ENCODE peak calls at places on chromosome 3, in five cellular contexts. One of them, this sample, is unnamed. For H3K36me3, the result is how much of the 10 kb centered on the place peaks cover.

GRCh38 chr3:107201146-107201545 is 176.1 kb upstream of the CCDC54 start:
- DNase-seq in GM12878: no peak
- DNase-seq in HepG2: no peak
- DNase-seq in K562: no peak
- DNase-seq in H1: no peak
- DNase-seq in this sample: no peak

GRCh38 chr3:69855436-69856162 is 116.3 kb downstream of the MITF start:
- DNase-seq in GM12878: no peak
- DNase-seq in HepG2: no peak
- DNase-seq in K562: no peak
- DNase-seq in H1: no peak
- DNase-seq in this sample: peak

GRCh38 chr3:160006282-160007163 is 17.9 kb downstream of the IL12A start:
- DNase-seq in GM12878: no peak
- DNase-seq in HepG2: peak
- DNase-seq in K562: no peak
- DNase-seq in H1: no peak
- DNase-seq in this sample: peak

GRCh38 chr3:87333393-87333892 is 57.1 kb upstream of the POU1F1 start:
- DNase-seq in GM12878: no peak
- DNase-seq in HepG2: peak
- DNase-seq in K562: no peak
- DNase-seq in H1: no peak
- DNase-seq in this sample: no peak

GRCh38 chr3:30221622-30222021 is 384.8 kb upstream of the TGFBR2 start:
- DNase-seq in GM12878: no peak
- DNase-seq in HepG2: no peak
- DNase-seq in K562: no peak
- DNase-seq in H1: no peak
- DNase-seq in this sample: no peak

GRCh38 chr3:159766563-159767185 is 222.0 kb upstream of the IL12A start:
- DNase-seq in GM12878: no peak
- DNase-seq in HepG2: no peak
- DNase-seq in K562: peak
- DNase-seq in H1: no peak
- DNase-seq in this sample: peak

GRCh38 chr3:125123906-125124305 is 68.1 kb upstream of the HEG1 start:
- DNase-seq in GM12878: no peak
- DNase-seq in HepG2: no peak
- DNase-seq in K562: no peak
- DNase-seq in H1: no peak
- DNase-seq in this sample: peak

GRCh38 chr3:52831500-52832301 is 1.2 kb upstream of the ITIH4 start:
- DNase-seq in GM12878: no peak
- DNase-seq in HepG2: peak
- DNase-seq in K562: peak
- DNase-seq in H1: no peak
- DNase-seq in this sample: peak

DNA sequence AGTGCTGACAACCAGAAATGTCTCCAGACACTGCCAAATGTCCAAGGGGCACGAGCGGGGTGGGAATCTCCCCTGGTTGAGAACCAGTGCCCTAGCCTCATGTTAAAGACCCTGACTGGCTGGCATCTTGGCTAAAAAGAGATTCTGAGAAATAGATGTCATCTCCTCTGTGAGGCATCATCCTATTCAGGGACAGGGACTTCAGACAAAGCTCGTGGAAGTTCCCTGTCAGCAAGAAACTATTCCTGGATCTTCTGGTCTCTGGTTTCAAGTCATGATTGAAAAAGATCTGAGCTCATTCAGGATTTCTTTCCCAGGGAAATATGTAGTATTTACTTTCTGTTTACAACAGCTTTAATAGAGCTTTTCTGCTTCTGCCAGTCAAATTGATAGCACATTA is 10.8 kb downstream of the WDR5B start:
- DNase-seq in GM12878: no peak
- DNase-seq in HepG2: no peak
- DNase-seq in K562: no peak
- DNase-seq in H1: no peak
- DNase-seq in this sample: no peak
- H3K36me3 ChIP-seq in GM12878: under half
- H3K36me3 ChIP-seq in HepG2: under half
- H3K36me3 ChIP-seq in K562: half or more
- H3K36me3 ChIP-seq in H1: under half
- H3K36me3 ChIP-seq in this sample: under half

GRCh38 chr3:43063114-43063513 is 42.8 kb downstream of the POMGNT2 start:
- DNase-seq in GM12878: no peak
- DNase-seq in HepG2: no peak
- DNase-seq in K562: no peak
- DNase-seq in H1: no peak
- DNase-seq in this sample: peak

GRCh38 chr3:43062040-43062555 is 43.8 kb downstream of the POMGNT2 start:
- DNase-seq in GM12878: no peak
- DNase-seq in HepG2: no peak
- DNase-seq in K562: peak
- DNase-seq in H1: no peak
- DNase-seq in this sample: peak

GRCh38 chr3:43061101-43061895 is 44.6 kb downstream of the POMGNT2 start:
- DNase-seq in GM12878: no peak
- DNase-seq in HepG2: no peak
- DNase-seq in K562: no peak
- DNase-seq in H1: no peak
- DNase-seq in this sample: peak

GRCh38 chr3:43059456-43059855 is 46.4 kb downstream of the POMGNT2 start:
- DNase-seq in GM12878: no peak
- DNase-seq in HepG2: no peak
- DNase-seq in K562: no peak
- DNase-seq in H1: no peak
- DNase-seq in this sample: no peak

GRCh38 chr3:43062556-43063040 is 43.3 kb downstream of the POMGNT2 start:
- DNase-seq in GM12878: no peak
- DNase-seq in HepG2: no peak
- DNase-seq in K562: peak
- DNase-seq in H1: no peak
- DNase-seq in this sample: peak
- TF ChIP-seq TAF1 in GM12878: no peak
- TF ChIP-seq TAF1 in HepG2: no peak
- TF ChIP-seq TAF1 in K562: no peak
- TF ChIP-seq TAF1 in H1: no peak
- TF ChIP-seq TAF1 in this sample: no peak

DNA sequence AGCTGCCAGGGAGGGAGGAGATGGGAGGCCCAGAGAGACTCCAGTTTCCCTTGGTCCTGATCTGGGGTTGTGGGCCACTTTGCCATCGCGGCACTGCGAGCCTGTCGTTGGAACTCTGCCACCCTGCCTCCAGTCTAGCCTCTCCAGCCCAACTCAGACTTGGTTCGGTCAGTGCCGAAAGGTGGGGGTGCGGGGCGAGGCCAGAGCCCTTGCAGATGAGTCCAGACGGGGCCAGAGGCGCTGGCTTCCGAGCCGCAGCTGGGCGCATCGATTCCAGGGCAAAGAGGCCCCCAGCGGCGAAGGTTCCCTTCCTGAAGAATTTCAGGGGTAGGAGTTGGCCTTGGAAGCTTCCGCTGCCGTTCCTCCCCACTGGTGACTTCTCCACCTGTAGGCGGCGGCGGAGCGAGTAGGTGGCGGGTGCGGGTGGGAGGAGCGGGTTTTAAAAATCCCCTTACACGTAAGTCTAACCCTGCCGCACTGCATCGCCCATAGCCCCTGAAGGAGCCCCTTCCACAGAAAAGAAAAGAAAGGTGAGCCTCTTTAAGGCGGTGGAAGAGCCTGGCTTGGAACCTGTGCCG is 5.1 kb downstream of the WNT5A start:
- DNase-seq in GM12878: no peak
- DNase-seq in HepG2: no peak
- DNase-seq in K562: no peak
- DNase-seq in H1: no peak
- DNase-seq in this sample: no peak
- TF ChIP-seq CTCF in GM12878: no peak
- TF ChIP-seq CTCF in HepG2: no peak
- TF ChIP-seq CTCF in K562: no peak
- TF ChIP-seq CTCF in H1: no peak
- TF ChIP-seq CTCF in this sample: no peak

DNA sequence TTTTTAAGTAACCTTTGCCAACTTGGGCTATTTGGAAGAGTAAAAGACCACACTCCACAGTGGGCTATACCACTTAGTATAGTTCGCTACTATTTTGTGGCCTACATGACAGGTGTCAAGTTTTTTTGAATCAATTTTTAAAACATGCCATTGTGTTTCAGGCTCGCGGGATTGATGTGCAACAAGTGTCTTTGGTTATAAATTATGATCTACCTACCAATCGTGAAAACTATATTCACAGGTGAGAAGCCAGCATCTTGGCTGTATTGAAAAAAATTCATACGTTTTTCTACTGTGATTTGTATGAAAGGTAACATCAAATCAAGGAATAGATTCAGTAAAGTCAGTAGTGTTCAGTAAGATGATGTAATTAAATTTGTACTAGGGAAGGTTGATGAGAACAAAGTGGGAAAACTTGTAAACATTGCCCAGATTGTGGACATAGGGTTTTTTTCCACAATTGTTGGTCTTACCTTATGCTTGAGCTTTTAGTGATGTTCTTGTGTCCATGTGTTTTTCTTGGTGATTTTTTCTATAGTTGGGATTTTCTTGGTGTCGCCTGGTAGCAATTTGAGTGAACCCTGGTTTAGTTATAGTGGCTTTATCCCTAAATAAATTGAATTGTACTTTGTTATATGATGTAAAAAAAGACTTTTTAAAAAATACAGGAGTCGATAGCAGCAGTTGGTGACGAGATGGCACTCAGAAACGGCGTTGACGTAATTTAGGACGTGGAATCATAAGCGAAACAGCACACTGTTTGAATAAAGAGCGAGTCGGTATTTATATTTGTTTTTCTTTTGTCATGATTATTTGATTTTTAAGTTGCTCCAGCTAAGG is 4.5 kb downstream of the EIF4A2 start:
- DNase-seq in GM12878: no peak
- DNase-seq in HepG2: no peak
- DNase-seq in K562: no peak
- DNase-seq in H1: no peak
- DNase-seq in this sample: no peak
- H3K36me3 ChIP-seq in GM12878: under half
- H3K36me3 ChIP-seq in HepG2: under half
- H3K36me3 ChIP-seq in K562: half or more
- H3K36me3 ChIP-seq in H1: under half
- H3K36me3 ChIP-seq in this sample: half or more

DNA sequence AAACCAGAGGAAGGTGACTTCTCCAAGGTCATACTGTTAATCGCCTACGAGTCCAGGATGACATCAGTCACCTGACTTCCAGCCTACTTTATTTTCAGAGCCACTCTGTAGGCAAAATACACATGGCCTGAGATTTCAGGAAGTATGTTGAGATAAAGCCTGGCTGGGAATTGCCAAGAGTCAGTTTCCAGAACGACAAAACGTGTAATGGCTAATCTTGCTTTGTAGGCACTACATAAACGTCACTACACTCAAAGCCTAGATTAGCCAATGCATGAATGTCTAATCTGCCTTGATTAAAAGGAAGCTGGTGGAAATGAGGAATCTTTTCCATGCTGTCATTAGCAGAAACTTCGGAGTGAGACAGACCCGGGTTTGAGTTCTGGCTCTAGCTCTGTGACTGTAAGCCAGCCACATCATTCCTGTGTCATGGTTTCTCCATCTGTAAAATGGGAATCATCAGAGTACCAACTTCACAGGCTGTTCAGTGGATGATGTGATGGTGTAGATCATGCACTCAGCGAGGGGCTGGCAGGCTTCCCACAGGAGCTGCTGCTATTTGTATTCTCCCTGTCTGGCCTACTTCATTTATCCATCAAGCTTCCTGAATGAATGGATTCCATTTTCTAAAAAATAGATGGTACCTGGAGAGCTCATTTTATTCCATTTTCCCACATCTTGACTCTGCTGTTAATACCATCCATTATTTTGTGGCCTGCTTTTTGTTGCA is 241.9 kb downstream of the XXYLT1 start:
- DNase-seq in GM12878: no peak
- DNase-seq in HepG2: peak
- DNase-seq in K562: no peak
- DNase-seq in H1: no peak
- DNase-seq in this sample: no peak
- TF ChIP-seq TAF1 in GM12878: no peak
- TF ChIP-seq TAF1 in HepG2: no peak
- TF ChIP-seq TAF1 in K562: no peak
- TF ChIP-seq TAF1 in H1: no peak
- TF ChIP-seq TAF1 in this sample: no peak

GRCh38 chr3:63661242-63661641 is 8.8 kb downstream of the SNTN start:
- DNase-seq in GM12878: no peak
- DNase-seq in HepG2: no peak
- DNase-seq in K562: no peak
- DNase-seq in H1: no peak
- DNase-seq in this sample: no peak
- TF ChIP-seq CTCF in GM12878: no peak
- TF ChIP-seq CTCF in HepG2: no peak
- TF ChIP-seq CTCF in K562: no peak
- TF ChIP-seq CTCF in H1: no peak
- TF ChIP-seq CTCF in this sample: peak

This sample was measured in SK-N-SH.